ENCODE peak calls at places on chromosomes 16 and 17, in nine cellular contexts. One of them, this sample, is unnamed.

GRCh38 chr16:67605641-67606040 is 39.3 kb upstream of the CARMIL2 start:
- DNase-seq in A549: no peak
- DNase-seq in heart right ventricle: no peak
- DNase-seq in right cardiac atrium: no peak
- DNase-seq in NT2/D1: no peak
- DNase-seq in cardiac muscle cell: no peak
- DNase-seq in dorsolateral prefrontal cortex: no peak
- DNase-seq in BE2C: no peak
- DNase-seq in testis: no peak
- DNase-seq in this sample: no peak

GRCh38 chr17:48176456-48176855 is 68.9 kb downstream of the SNX11 start:
- DNase-seq in A549: no peak
- DNase-seq in heart right ventricle: no peak
- DNase-seq in right cardiac atrium: no peak
- DNase-seq in NT2/D1: no peak
- DNase-seq in cardiac muscle cell: no peak
- DNase-seq in dorsolateral prefrontal cortex: no peak
- DNase-seq in BE2C: no peak
- DNase-seq in testis: no peak
- DNase-seq in this sample: no peak

GRCh38 chr16:65908568-65908967 is 457.9 kb upstream of the CDH5 start:
- DNase-seq in A549: no peak
- DNase-seq in heart right ventricle: no peak
- DNase-seq in right cardiac atrium: no peak
- DNase-seq in NT2/D1: peak
- DNase-seq in cardiac muscle cell: no peak
- DNase-seq in dorsolateral prefrontal cortex: peak
- DNase-seq in BE2C: peak
- DNase-seq in testis: peak
- DNase-seq in this sample: no peak

GRCh38 chr17:49260011-49260921 is 29.7 kb upstream of the PHOSPHO1 start:
- DNase-seq in A549: peak
- DNase-seq in heart right ventricle: peak
- DNase-seq in right cardiac atrium: peak
- DNase-seq in NT2/D1: no peak
- DNase-seq in cardiac muscle cell: peak
- DNase-seq in dorsolateral prefrontal cortex: peak
- DNase-seq in BE2C: peak
- DNase-seq in testis: peak
- DNase-seq in this sample: peak

GRCh38 chr17:8147141-8147804 is 4.9 kb downstream of the PER1 start:
- DNase-seq in A549: no peak
- DNase-seq in heart right ventricle: no peak
- DNase-seq in right cardiac atrium: no peak
- DNase-seq in NT2/D1: no peak
- DNase-seq in cardiac muscle cell: no peak
- DNase-seq in dorsolateral prefrontal cortex: no peak
- DNase-seq in BE2C: no peak
- DNase-seq in testis: no peak
- DNase-seq in this sample: no peak

GRCh38 chr17:66322764-66323163 is 20.4 kb downstream of the PRKCA start:
- DNase-seq in A549: no peak
- DNase-seq in heart right ventricle: no peak
- DNase-seq in right cardiac atrium: no peak
- DNase-seq in NT2/D1: no peak
- DNase-seq in cardiac muscle cell: no peak
- DNase-seq in dorsolateral prefrontal cortex: no peak
- DNase-seq in BE2C: no peak
- DNase-seq in testis: no peak
- DNase-seq in this sample: no peak

GRCh38 chr17:43663383-43663782 is 1.7 kb upstream of the MEOX1 start:
- DNase-seq in A549: no peak
- DNase-seq in heart right ventricle: no peak
- DNase-seq in right cardiac atrium: no peak
- DNase-seq in NT2/D1: no peak
- DNase-seq in cardiac muscle cell: no peak
- DNase-seq in dorsolateral prefrontal cortex: no peak
- DNase-seq in BE2C: no peak
- DNase-seq in testis: no peak
- DNase-seq in this sample: no peak

GRCh38 chr17:36850794-36851193 is 86.5 kb upstream of the LHX1 start:
- DNase-seq in A549: peak
- DNase-seq in heart right ventricle: no peak
- DNase-seq in right cardiac atrium: no peak
- DNase-seq in NT2/D1: no peak
- DNase-seq in cardiac muscle cell: peak
- DNase-seq in dorsolateral prefrontal cortex: no peak
- DNase-seq in BE2C: no peak
- DNase-seq in testis: no peak
- DNase-seq in this sample: no peak

GRCh38 chr16:27634781-27635180 is 84.8 kb downstream of the KATNIP start:
- DNase-seq in A549: no peak
- DNase-seq in heart right ventricle: no peak
- DNase-seq in right cardiac atrium: no peak
- DNase-seq in NT2/D1: no peak
- DNase-seq in cardiac muscle cell: peak
- DNase-seq in dorsolateral prefrontal cortex: no peak
- DNase-seq in BE2C: no peak
- DNase-seq in testis: no peak
- DNase-seq in this sample: no peak

DNA sequence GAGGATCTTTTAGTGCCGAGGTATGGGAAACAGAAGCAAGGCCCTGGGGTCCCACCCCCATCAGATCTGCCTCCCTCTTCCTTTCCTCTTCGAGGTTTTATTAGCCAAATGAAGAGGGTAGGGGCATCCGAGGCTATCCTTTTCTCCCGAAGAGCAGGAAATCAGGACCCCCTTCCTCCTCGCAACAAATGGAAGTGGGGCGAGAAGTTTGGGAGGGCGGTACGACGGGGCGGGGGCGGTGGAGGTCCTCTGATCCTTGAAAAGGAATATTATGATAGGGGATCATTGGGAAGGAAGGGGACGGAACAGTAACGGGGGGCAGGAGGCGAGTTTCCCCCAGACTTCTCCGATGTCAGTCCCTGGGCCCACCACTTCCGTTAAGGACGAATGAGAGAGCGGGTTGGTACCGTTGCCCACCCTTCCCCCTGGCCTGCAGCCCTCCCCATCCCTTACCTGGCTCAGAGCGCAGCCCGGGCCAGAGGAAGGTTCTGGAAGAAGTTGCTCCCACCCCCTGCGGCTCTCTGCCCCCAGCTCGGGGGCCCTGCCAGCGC is 309 bp downstream of the FOXJ1 start:
- DNase-seq in A549: no peak
- DNase-seq in heart right ventricle: no peak
- DNase-seq in right cardiac atrium: no peak
- DNase-seq in NT2/D1: no peak
- DNase-seq in cardiac muscle cell: no peak
- DNase-seq in dorsolateral prefrontal cortex: no peak
- DNase-seq in BE2C: no peak
- DNase-seq in testis: no peak
- DNase-seq in this sample: no peak
- H3K4me3 ChIP-seq in A549: peak
- H3K4me3 ChIP-seq in heart right ventricle: peak
- H3K4me3 ChIP-seq in right cardiac atrium: peak
- H3K4me3 ChIP-seq in NT2/D1: peak
- H3K4me3 ChIP-seq in cardiac muscle cell: peak
- H3K4me3 ChIP-seq in dorsolateral prefrontal cortex: peak
- H3K4me3 ChIP-seq in BE2C: peak
- H3K4me3 ChIP-seq in testis: peak
- H3K4me3 ChIP-seq in this sample: peak

DNA sequence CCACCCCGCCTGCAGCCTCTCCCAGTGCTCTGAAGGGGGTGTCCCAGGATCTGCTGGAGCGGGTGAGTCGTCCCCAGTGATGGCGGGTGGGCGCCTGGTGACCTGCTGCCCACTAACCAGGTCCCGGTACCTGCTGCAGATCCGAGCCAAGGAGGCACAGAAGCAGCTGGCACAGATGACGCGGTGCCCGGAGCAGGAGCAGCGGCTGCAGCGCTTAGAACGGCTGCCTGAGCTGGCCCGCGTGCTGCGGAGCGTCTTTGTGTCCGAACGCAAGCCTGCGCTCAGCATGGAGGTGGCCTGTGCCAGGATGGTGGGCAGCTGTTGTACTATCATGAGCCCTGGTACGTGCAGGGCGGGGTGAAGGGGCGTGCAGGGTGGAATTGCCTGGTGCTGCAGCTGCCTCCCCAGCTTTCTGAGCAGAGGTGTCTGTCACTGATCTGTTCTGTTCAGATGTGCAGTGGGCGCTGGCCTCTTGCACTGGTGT is 3.6 kb downstream of the CDT1 start:
- DNase-seq in A549: no peak
- DNase-seq in heart right ventricle: no peak
- DNase-seq in right cardiac atrium: no peak
- DNase-seq in NT2/D1: no peak
- DNase-seq in cardiac muscle cell: no peak
- DNase-seq in dorsolateral prefrontal cortex: no peak
- DNase-seq in BE2C: no peak
- DNase-seq in testis: no peak
- DNase-seq in this sample: no peak
- H3K4me3 ChIP-seq in A549: no peak
- H3K4me3 ChIP-seq in heart right ventricle: no peak
- H3K4me3 ChIP-seq in right cardiac atrium: no peak
- H3K4me3 ChIP-seq in NT2/D1: no peak
- H3K4me3 ChIP-seq in cardiac muscle cell: no peak
- H3K4me3 ChIP-seq in dorsolateral prefrontal cortex: no peak
- H3K4me3 ChIP-seq in BE2C: no peak
- H3K4me3 ChIP-seq in testis: no peak
- H3K4me3 ChIP-seq in this sample: no peak

DNA sequence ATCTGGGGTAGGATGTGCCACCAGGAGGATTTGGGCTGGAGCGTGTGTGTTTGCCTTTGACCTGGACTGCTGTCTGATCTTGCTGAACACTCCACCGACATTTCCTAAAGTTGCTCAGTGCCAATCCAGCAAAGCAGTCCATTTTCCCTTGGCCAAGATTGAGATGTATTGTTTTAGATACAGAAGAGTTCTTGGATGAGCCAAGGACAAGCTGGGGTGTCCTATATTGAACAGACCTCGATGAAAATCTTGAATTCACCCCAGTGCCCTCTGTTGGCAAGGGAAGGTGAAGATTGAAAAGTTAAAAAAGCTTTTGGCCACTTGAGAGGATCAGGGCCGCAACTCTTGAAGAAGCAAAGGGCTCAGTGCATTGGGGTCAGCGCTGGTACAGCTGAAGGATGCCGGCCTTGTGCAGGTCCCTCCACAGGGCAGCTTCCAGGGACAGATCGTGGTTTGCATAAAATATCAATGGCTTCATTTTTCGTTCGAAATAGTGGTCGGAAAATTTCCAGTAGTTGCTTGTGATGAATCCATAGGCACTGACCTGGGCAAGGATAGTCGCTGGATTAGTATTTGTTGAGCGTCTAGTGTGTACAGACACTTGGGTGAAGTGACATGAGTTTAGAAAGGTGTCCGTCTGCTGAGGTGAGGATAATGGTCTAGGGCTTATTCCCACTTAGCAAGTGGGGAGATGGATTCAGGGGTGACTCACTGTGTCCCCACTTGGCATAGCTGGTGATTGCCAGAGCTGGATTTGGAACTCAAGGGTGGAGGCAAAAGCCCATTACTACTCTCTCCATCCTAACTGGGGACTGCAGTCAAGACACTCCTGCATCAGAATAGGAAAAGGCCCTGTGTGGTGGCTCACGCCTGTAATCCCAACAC is 19.7 kb downstream of the ST6GALNAC2 start:
- DNase-seq in A549: no peak
- DNase-seq in heart right ventricle: no peak
- DNase-seq in right cardiac atrium: no peak
- DNase-seq in NT2/D1: no peak
- DNase-seq in cardiac muscle cell: no peak
- DNase-seq in dorsolateral prefrontal cortex: no peak
- DNase-seq in BE2C: no peak
- DNase-seq in testis: no peak
- DNase-seq in this sample: no peak
- H3K4me3 ChIP-seq in A549: no peak
- H3K4me3 ChIP-seq in heart right ventricle: no peak
- H3K4me3 ChIP-seq in right cardiac atrium: no peak
- H3K4me3 ChIP-seq in NT2/D1: no peak
- H3K4me3 ChIP-seq in cardiac muscle cell: no peak
- H3K4me3 ChIP-seq in dorsolateral prefrontal cortex: no peak
- H3K4me3 ChIP-seq in BE2C: no peak
- H3K4me3 ChIP-seq in testis: no peak
- H3K4me3 ChIP-seq in this sample: no peak

GRCh38 chr16:1101573-1102332 is 5.7 kb upstream of the C1QTNF8 start:
- DNase-seq in A549: no peak
- DNase-seq in heart right ventricle: no peak
- DNase-seq in right cardiac atrium: no peak
- DNase-seq in NT2/D1: no peak
- DNase-seq in cardiac muscle cell: no peak
- DNase-seq in dorsolateral prefrontal cortex: no peak
- DNase-seq in BE2C: no peak
- DNase-seq in testis: no peak
- DNase-seq in this sample: no peak

GRCh38 chr16:1101133-1101532 is 5.1 kb upstream of the C1QTNF8 start:
- DNase-seq in A549: peak
- DNase-seq in heart right ventricle: no peak
- DNase-seq in right cardiac atrium: no peak
- DNase-seq in NT2/D1: no peak
- DNase-seq in cardiac muscle cell: no peak
- DNase-seq in dorsolateral prefrontal cortex: no peak
- DNase-seq in BE2C: peak
- DNase-seq in testis: no peak
- DNase-seq in this sample: no peak

GRCh38 chr16:1102333-1102700 is 6.3 kb upstream of the C1QTNF8 start:
- DNase-seq in A549: no peak
- DNase-seq in heart right ventricle: no peak
- DNase-seq in right cardiac atrium: no peak
- DNase-seq in NT2/D1: no peak
- DNase-seq in cardiac muscle cell: no peak
- DNase-seq in dorsolateral prefrontal cortex: no peak
- DNase-seq in BE2C: no peak
- DNase-seq in testis: no peak
- DNase-seq in this sample: no peak

GRCh38 chr16:1103649-1104005 is 7.6 kb upstream of the C1QTNF8 start:
- DNase-seq in A549: no peak
- DNase-seq in heart right ventricle: no peak
- DNase-seq in right cardiac atrium: no peak
- DNase-seq in NT2/D1: no peak
- DNase-seq in cardiac muscle cell: no peak
- DNase-seq in dorsolateral prefrontal cortex: no peak
- DNase-seq in BE2C: no peak
- DNase-seq in testis: no peak
- DNase-seq in this sample: no peak

DNA sequence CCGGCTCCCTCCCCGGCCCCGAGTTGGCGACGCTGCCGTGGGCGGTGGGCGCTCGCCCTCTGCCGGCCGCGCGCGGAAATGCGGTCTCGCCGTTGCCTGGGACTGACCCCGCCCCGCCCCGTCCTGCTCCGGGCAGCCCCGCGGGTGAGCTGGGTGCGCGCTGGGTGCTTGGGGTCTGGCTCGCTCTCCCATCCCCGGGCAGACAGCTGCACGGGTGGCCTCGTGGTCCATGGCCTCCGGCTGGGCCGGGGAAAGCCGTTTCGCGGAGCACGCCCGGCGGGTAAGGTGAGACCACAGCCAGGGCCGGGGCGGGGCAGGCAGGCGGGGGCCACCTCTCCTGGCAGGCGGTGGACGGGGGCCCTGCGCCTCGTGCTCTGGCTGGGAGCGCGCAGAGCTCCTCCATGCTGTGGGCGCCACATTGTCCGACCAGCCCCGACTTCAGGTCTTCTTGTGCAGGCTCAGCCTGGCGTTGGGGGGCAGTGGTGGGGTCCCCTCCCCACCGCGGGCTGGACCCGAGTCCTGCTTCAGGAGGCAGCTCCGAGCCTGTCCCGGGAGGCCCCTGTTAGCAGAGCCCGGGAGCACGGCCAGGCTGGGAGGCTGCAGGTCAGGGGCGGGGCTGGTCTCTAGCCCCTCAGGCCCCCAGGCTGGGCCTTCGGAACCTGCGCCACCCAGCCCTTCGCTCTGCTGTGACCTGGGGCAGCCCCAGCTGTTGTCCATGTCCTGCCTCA is 7.0 kb upstream of the C1QTNF8 start:
- DNase-seq in A549: no peak
- DNase-seq in heart right ventricle: peak
- DNase-seq in right cardiac atrium: peak
- DNase-seq in NT2/D1: peak
- DNase-seq in cardiac muscle cell: peak
- DNase-seq in dorsolateral prefrontal cortex: no peak
- DNase-seq in BE2C: peak
- DNase-seq in testis: peak
- DNase-seq in this sample: peak
- H3K4me3 ChIP-seq in A549: peak
- H3K4me3 ChIP-seq in heart right ventricle: no peak
- H3K4me3 ChIP-seq in right cardiac atrium: no peak
- H3K4me3 ChIP-seq in NT2/D1: peak
- H3K4me3 ChIP-seq in cardiac muscle cell: peak
- H3K4me3 ChIP-seq in dorsolateral prefrontal cortex: no peak
- H3K4me3 ChIP-seq in BE2C: no peak
- H3K4me3 ChIP-seq in testis: peak
- H3K4me3 ChIP-seq in this sample: peak